ENCODE peak calls at places on chromosomes 7 and 10, in nine cellular contexts. Y is foreskin fibroblast, C is skeletal muscle cell, S is endothelial cell of umbilical vein, J is mammary epithelial cell, M is GM12865, T is H7, L is breast epithelium, V is BJ. B is an unnamed sample.

GRCh38 chr7:90298145-90299038 is 22.7 kb downstream of the FAM237B start:
- DNase-seq in Y (peak), C (peak), S (peak), J (peak), M (peak), T (peak), L (no peak), V (peak), B (peak)

GRCh38 chr10:36469585-36469984 is 655.8 kb upstream of the ANKRD30A start:
- DNase-seq in Y (peak), C (no peak), S (no peak), J (peak), M (no peak), T (no peak), L (no peak), V (no peak), B (no peak)

GRCh38 chr10:88474884-88475844 is 108.0 kb downstream of the RNLS start:
- DNase-seq in Y (no peak), C (no peak), S (no peak), J (no peak), M (no peak), T (no peak), L (no peak), V (no peak), B (no peak)

GRCh38 chr10:28685717-28686116 is 8.4 kb downstream of the BAMBI start:
- DNase-seq in Y (no peak), C (no peak), S (no peak), J (no peak), M (no peak), T (no peak), L (no peak), V (no peak), B (no peak)

GRCh38 chr7:120814518-120814917 is 43.4 kb downstream of the TSPAN12 start:
- DNase-seq in Y (no peak), C (no peak), S (no peak), J (no peak), M (no peak), T (no peak), L (no peak), V (no peak), B (no peak)

GRCh38 chr10:86345296-86346168 is 21.1 kb downstream of the GRID1 start:
- DNase-seq in Y (no peak), C (no peak), S (no peak), J (peak), M (no peak), T (no peak), L (no peak), V (peak), B (no peak)

GRCh38 chr10:72315611-72316385 is 38.9 kb downstream of the DNAJB12 start:
- DNase-seq in Y (peak), C (no peak), S (peak), J (peak), M (no peak), T (peak), L (peak), V (peak), B (no peak)

GRCh38 chr10:73469579-73469978 is 26.2 kb downstream of the PPP3CB start:
- DNase-seq in Y (no peak), C (no peak), S (no peak), J (no peak), M (no peak), T (no peak), L (no peak), V (no peak), B (no peak)

GRCh38 chr7:17369686-17370426 is 71.4 kb downstream of the AHR start:
- DNase-seq in Y (peak), C (peak), S (no peak), J (peak), M (no peak), T (no peak), L (no peak), V (peak), B (no peak)

GRCh38 chr10:64211466-64211865 is 690.3 kb downstream of the REEP3 start:
- DNase-seq in Y (no peak), C (no peak), S (no peak), J (no peak), M (no peak), T (no peak), L (no peak), V (no peak), B (no peak)

GRCh38 chr7:116528008-116528789 is 3.4 kb downstream of the CAV1 start:
- DNase-seq in Y (peak), C (peak), S (peak), J (peak), M (no peak), T (no peak), L (no peak), V (peak), B (no peak)

GRCh38 chr7:141544831-141545230 is 6.4 kb upstream of the AGK start:
- DNase-seq in Y (no peak), C (no peak), S (no peak), J (no peak), M (no peak), T (peak), L (no peak), V (no peak), B (no peak)

GRCh38 chr7:116525298-116525912 is 569 bp downstream of the CAV1 start:
- DNase-seq in Y (peak), C (no peak), S (peak), J (peak), M (peak), T (peak), L (peak), V (no peak), B (no peak)

GRCh38 chr7:36708765-36709164 is 15.5 kb downstream of the AOAH start:
- DNase-seq in Y (no peak), C (no peak), S (no peak), J (no peak), M (no peak), T (no peak), L (no peak), V (no peak), B (no peak)

GRCh38 chr7:45919947-45920542 is 1.0 kb downstream of the IGFBP3 start:
- DNase-seq in Y (peak), C (no peak), S (no peak), J (no peak), M (no peak), T (no peak), L (no peak), V (no peak), B (no peak)

GRCh38 chr7:45920543-45921380 is at the start of gene IGFBP3:
- DNase-seq in Y (peak), C (peak), S (peak), J (peak), M (peak), T (peak), L (no peak), V (no peak), B (no peak)

GRCh38 chr7:45918556-45918955 is 2.5 kb downstream of the IGFBP3 start:
- DNase-seq in Y (no peak), C (no peak), S (no peak), J (no peak), M (no peak), T (no peak), L (no peak), V (no peak), B (no peak)

GRCh38 chr7:45917658-45918057 is 3.4 kb downstream of the IGFBP3 start:
- DNase-seq in Y (peak), C (no peak), S (peak), J (peak), M (peak), T (peak), L (peak), V (no peak), B (peak)

DNA sequence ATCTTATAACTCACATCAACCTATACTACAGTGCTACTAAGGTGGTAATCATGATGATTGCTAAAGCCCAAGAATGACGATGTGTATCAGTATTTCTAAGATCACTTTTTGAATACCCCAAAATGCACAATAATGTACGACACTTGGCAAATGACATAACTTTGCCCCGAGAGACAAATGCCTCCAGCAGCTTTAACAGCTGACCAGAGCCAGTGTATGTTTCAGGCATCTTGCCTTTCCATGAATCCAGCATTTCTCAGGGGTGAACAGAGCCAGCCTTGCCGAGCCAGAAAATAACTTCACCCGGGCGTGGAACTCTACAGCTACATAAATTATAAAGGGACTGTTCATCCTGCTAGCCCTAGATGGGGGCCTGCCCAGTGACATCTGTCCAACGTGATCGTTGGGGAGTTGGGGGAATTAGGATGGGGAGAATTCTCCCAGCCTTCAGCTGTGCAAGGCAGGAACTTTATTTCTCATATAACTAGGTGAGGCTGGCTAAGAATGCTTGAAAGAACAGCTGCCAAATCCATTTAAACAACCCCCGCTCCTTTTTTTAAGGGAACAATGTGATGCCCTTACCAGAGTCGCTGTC is 1.7 kb downstream of the IGFBP3 start:
- DNase-seq in Y (peak), C (no peak), S (no peak), J (no peak), M (no peak), T (no peak), L (no peak), V (no peak), B (no peak)
- H3K4me3 ChIP-seq in Y (peak), C (peak), S (no peak), J (no peak), M (no peak), T (no peak), L (peak), V (peak), B (no peak)

GRCh38 chr10:17235136-17235535 is 7.1 kb downstream of the VIM start:
- DNase-seq in Y (peak), C (no peak), S (peak), J (no peak), M (no peak), T (no peak), L (no peak), V (no peak), B (no peak)
- H3K4me3 ChIP-seq in Y (peak), C (peak), S (no peak), J (no peak), M (no peak), T (no peak), L (peak), V (no peak), B (no peak)

GRCh38 chr7:115476666-115477065 is 553.9 kb downstream of the TFEC start:
- DNase-seq in Y (peak), C (no peak), S (no peak), J (no peak), M (no peak), T (peak), L (no peak), V (no peak), B (no peak)

GRCh38 chr7:115478426-115478825 is 552.1 kb downstream of the TFEC start:
- DNase-seq in Y (no peak), C (no peak), S (no peak), J (no peak), M (no peak), T (no peak), L (no peak), V (peak), B (no peak)

GRCh38 chr7:115475774-115476407 is 554.0 kb downstream of the MDFIC start:
- DNase-seq in Y (peak), C (no peak), S (no peak), J (no peak), M (peak), T (peak), L (no peak), V (no peak), B (no peak)

GRCh38 chr7:115475206-115475605 is 553.3 kb downstream of the MDFIC start:
- DNase-seq in Y (no peak), C (no peak), S (no peak), J (no peak), M (no peak), T (no peak), L (no peak), V (no peak), B (no peak)

DNA sequence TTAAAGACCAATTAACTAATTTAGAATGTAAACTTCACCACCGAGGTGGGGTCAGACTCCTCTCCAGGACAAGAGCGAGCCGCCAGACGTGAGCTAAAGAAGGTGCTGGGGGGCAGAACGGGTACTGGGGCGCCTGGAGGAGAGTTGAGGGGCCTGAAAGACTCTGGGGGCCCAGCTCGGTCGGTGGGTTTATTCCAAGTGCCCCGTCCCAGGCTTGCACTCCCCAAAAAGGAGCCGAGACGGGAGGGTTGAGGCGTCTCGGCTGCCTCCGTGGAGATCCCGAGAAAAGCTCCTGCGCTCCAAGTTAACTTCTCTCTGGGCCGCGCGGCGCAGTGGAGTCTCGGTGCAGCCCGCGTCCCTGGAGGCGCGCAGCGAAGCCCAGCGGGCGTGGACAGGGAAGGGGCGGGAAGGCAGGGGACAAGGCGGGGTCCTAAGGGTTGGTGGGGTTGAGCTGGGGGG is 553.3 kb downstream of the TFEC start:
- DNase-seq in Y (peak), C (no peak), S (no peak), J (no peak), M (no peak), T (peak), L (no peak), V (no peak), B (no peak)
- H3K4me3 ChIP-seq in Y (peak), C (peak), S (peak), J (no peak), M (peak), T (peak), L (peak), V (peak), B (no peak)

DNA sequence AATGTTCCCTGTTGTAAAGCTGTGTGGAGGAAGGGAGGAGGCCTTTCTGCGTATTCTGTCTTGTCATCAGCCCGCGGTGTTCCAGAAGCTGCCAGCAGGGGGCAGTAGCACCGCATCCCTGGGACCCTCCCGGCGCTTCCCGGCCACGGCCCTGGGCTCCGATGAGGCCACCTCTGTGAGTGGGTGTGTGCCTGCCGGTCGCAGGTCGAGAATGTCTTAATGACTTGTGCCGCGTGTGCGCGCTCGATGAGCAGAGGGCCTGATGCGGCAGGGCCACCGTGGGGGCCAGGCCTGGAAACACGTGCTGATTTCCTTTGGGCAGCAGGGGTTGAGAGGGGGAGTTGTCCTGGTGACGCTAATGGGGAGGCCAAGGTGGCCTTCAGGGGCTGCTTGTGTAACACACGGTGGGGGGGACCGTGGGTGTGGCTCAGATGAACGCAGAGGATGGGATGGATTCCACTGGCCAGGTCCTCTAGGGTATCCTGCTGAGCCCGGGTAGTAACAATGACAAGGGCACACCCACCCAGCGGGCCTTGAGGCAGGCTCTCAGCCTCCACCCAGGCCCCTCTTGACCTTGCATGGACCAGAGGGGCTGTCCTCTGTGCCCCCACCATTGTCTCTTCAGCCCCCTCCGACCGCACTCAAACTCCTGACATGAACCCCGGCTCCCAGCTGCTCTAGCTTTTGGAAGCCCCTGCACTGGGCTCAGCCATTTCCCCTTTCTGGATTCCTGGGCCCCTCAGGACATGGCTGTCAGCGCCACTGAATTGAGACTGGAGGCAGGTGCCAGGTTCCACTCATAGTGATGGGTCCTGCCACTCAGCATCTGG is 135.9 kb upstream of the PODXL start:
- DNase-seq in Y (peak), C (no peak), S (peak), J (peak), M (peak), T (peak), L (no peak), V (no peak), B (peak)
- H3K4me3 ChIP-seq in Y (no peak), C (peak), S (no peak), J (no peak), M (no peak), T (no peak), L (no peak), V (no peak), B (no peak)

GRCh38 chr10:104638861-104639594 is 2.1 kb upstream of the SORCS3 start:
- DNase-seq in Y (peak), C (no peak), S (no peak), J (no peak), M (no peak), T (peak), L (no peak), V (no peak), B (no peak)
- H3K4me3 ChIP-seq in Y (no peak), C (no peak), S (no peak), J (no peak), M (no peak), T (peak), L (peak), V (no peak), B (no peak)

DNA sequence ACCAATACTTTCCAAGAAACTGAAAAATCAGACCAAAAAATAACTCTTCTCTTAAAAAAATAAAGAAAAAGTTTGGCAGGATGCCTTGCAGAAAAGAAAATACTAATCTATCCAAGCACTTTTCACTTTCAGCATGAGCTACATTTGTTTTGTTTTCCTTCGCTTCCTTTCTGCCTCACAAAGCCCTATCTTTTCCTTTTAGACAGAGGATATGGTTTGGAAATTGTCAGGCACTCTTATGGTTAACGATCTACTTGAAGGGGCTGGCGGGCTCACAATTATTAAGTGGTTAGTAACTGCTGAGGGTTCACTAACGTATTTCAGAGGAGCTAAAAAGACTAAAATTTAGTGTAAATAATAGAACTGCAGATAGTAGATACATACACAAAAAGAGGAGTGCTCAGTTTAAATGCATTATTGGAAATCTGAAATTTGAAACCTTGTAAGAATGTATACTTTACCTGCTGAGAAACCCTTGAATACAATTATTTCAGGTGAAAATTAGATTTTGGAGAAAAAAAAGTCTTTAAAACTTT is 909 bp upstream of the CDK6 start:
- DNase-seq in Y (peak), C (no peak), S (peak), J (peak), M (no peak), T (no peak), L (no peak), V (no peak), B (peak)
- H3K4me3 ChIP-seq in Y (peak), C (peak), S (peak), J (peak), M (peak), T (peak), L (peak), V (peak), B (peak)

GRCh38 chr7:51313276-51314035 is 3.2 kb downstream of the COBL start:
- DNase-seq in Y (no peak), C (no peak), S (no peak), J (no peak), M (no peak), T (no peak), L (no peak), V (no peak), B (no peak)
- H3K4me3 ChIP-seq in Y (no peak), C (no peak), S (no peak), J (no peak), M (no peak), T (no peak), L (no peak), V (no peak), B (no peak)

B was measured in Jurkat, Clone E6-1.